ENCODE peak calls at places on chromosomes 5 and 9, in seven cellular contexts. One of them, this sample, is unnamed. For H3K79me2, the result is how much of the 10 kb centered on the place peaks cover.

GRCh38 chr9:68983008-68983411 is 30.9 kb downstream of the PRKACG start:
- DNase-seq in endothelial cell of umbilical vein: no peak
- DNase-seq in HCT116: no peak
- DNase-seq in hepatocyte: no peak
- DNase-seq in K562: peak
- DNase-seq in mammary epithelial cell: no peak
- DNase-seq in osteoblast: no peak
- DNase-seq in this sample: no peak

GRCh38 chr5:133290669-133291235 is 238.9 kb downstream of the HSPA4 start:
- DNase-seq in mammary epithelial cell: no peak
- DNase-seq in hepatocyte: no peak
- DNase-seq in K562: no peak
- DNase-seq in endothelial cell of umbilical vein: no peak
- DNase-seq in osteoblast: no peak
- DNase-seq in HCT116: no peak
- DNase-seq in this sample: no peak

GRCh38 chr5:31196309-31196708 is 2.8 kb downstream of the CDH6 start:
- DNase-seq in hepatocyte: peak
- DNase-seq in osteoblast: no peak
- DNase-seq in K562: no peak
- DNase-seq in mammary epithelial cell: no peak
- DNase-seq in endothelial cell of umbilical vein: no peak
- DNase-seq in HCT116: no peak
- DNase-seq in this sample: no peak

GRCh38 chr5:140672455-140673186 is 755 bp downstream of the DND1 start:
- DNase-seq in HCT116: no peak
- DNase-seq in hepatocyte: peak
- DNase-seq in K562: no peak
- DNase-seq in mammary epithelial cell: no peak
- DNase-seq in osteoblast: peak
- DNase-seq in endothelial cell of umbilical vein: peak
- DNase-seq in this sample: no peak

GRCh38 chr5:129245489-129245888 is 150.9 kb downstream of the ISOC1 start:
- DNase-seq in mammary epithelial cell: no peak
- DNase-seq in osteoblast: no peak
- DNase-seq in endothelial cell of umbilical vein: no peak
- DNase-seq in hepatocyte: no peak
- DNase-seq in K562: no peak
- DNase-seq in HCT116: no peak
- DNase-seq in this sample: no peak

GRCh38 chr5:94908889-94909480 is 290.5 kb downstream of the SLF1 start:
- DNase-seq in osteoblast: no peak
- DNase-seq in endothelial cell of umbilical vein: peak
- DNase-seq in hepatocyte: peak
- DNase-seq in HCT116: peak
- DNase-seq in K562: peak
- DNase-seq in mammary epithelial cell: peak
- DNase-seq in this sample: peak

GRCh38 chr5:77620404-77620803 is 18.1 kb downstream of the OTP start:
- DNase-seq in hepatocyte: peak
- DNase-seq in osteoblast: no peak
- DNase-seq in endothelial cell of umbilical vein: no peak
- DNase-seq in mammary epithelial cell: peak
- DNase-seq in HCT116: peak
- DNase-seq in K562: no peak
- DNase-seq in this sample: peak

GRCh38 chr9:75911390-75911789 is 20.9 kb downstream of the PCSK5 start:
- DNase-seq in osteoblast: no peak
- DNase-seq in K562: no peak
- DNase-seq in hepatocyte: no peak
- DNase-seq in endothelial cell of umbilical vein: no peak
- DNase-seq in HCT116: no peak
- DNase-seq in mammary epithelial cell: no peak
- DNase-seq in this sample: no peak

GRCh38 chr9:136465500-136466154 is 17.2 kb downstream of the SEC16A start:
- DNase-seq in hepatocyte: no peak
- DNase-seq in mammary epithelial cell: no peak
- DNase-seq in endothelial cell of umbilical vein: no peak
- DNase-seq in osteoblast: no peak
- DNase-seq in HCT116: no peak
- DNase-seq in K562: no peak
- DNase-seq in this sample: no peak

GRCh38 chr5:73369283-73369682 is 79.3 kb downstream of the FOXD1 start:
- DNase-seq in osteoblast: no peak
- DNase-seq in endothelial cell of umbilical vein: no peak
- DNase-seq in mammary epithelial cell: no peak
- DNase-seq in K562: no peak
- DNase-seq in hepatocyte: no peak
- DNase-seq in HCT116: no peak
- DNase-seq in this sample: no peak

GRCh38 chr5:10168254-10168653 is 81.4 kb downstream of the ATPSCKMT start:
- DNase-seq in mammary epithelial cell: no peak
- DNase-seq in osteoblast: no peak
- DNase-seq in hepatocyte: no peak
- DNase-seq in endothelial cell of umbilical vein: no peak
- DNase-seq in HCT116: no peak
- DNase-seq in K562: no peak
- DNase-seq in this sample: no peak

GRCh38 chr5:75322066-75322465 is 15.0 kb upstream of the HMGCR start:
- DNase-seq in K562: no peak
- DNase-seq in HCT116: no peak
- DNase-seq in endothelial cell of umbilical vein: no peak
- DNase-seq in hepatocyte: no peak
- DNase-seq in osteoblast: no peak
- DNase-seq in mammary epithelial cell: no peak
- DNase-seq in this sample: no peak

GRCh38 chr5:53874409-53874808 is 314.0 kb downstream of the NDUFS4 start:
- DNase-seq in osteoblast: peak
- DNase-seq in mammary epithelial cell: no peak
- DNase-seq in K562: no peak
- DNase-seq in HCT116: no peak
- DNase-seq in hepatocyte: peak
- DNase-seq in endothelial cell of umbilical vein: no peak
- DNase-seq in this sample: peak

GRCh38 chr5:134053840-134054338 is 49.1 kb upstream of the VDAC1 start:
- DNase-seq in mammary epithelial cell: peak
- DNase-seq in endothelial cell of umbilical vein: no peak
- DNase-seq in hepatocyte: no peak
- DNase-seq in K562: no peak
- DNase-seq in HCT116: peak
- DNase-seq in osteoblast: peak
- DNase-seq in this sample: no peak

GRCh38 chr9:138060881-138061280 is 183.3 kb downstream of the CACNA1B start:
- DNase-seq in hepatocyte: no peak
- DNase-seq in endothelial cell of umbilical vein: no peak
- DNase-seq in osteoblast: no peak
- DNase-seq in mammary epithelial cell: no peak
- DNase-seq in K562: no peak
- DNase-seq in HCT116: no peak
- DNase-seq in this sample: no peak

GRCh38 chr5:131221888-131222287 is 42.0 kb upstream of the CDC42SE2 start:
- DNase-seq in osteoblast: no peak
- DNase-seq in mammary epithelial cell: peak
- DNase-seq in hepatocyte: no peak
- DNase-seq in K562: no peak
- DNase-seq in endothelial cell of umbilical vein: peak
- DNase-seq in HCT116: no peak
- DNase-seq in this sample: no peak

GRCh38 chr5:141732417-141732816 is 50.4 kb upstream of the ARAP3 start:
- DNase-seq in K562: no peak
- DNase-seq in mammary epithelial cell: no peak
- DNase-seq in hepatocyte: no peak
- DNase-seq in osteoblast: no peak
- DNase-seq in endothelial cell of umbilical vein: no peak
- DNase-seq in HCT116: no peak
- DNase-seq in this sample: no peak

GRCh38 chr5:159403906-159404641 is 73.8 kb upstream of the IL12B start:
- DNase-seq in hepatocyte: no peak
- DNase-seq in mammary epithelial cell: no peak
- DNase-seq in K562: no peak
- DNase-seq in osteoblast: no peak
- DNase-seq in HCT116: no peak
- DNase-seq in endothelial cell of umbilical vein: no peak
- DNase-seq in this sample: no peak

GRCh38 chr9:95327239-95327865 is 9.8 kb upstream of the FANCC start:
- DNase-seq in hepatocyte: no peak
- DNase-seq in K562: no peak
- DNase-seq in mammary epithelial cell: peak
- DNase-seq in osteoblast: no peak
- DNase-seq in endothelial cell of umbilical vein: no peak
- DNase-seq in HCT116: no peak
- DNase-seq in this sample: peak

GRCh38 chr9:84738353-84738752 is 68.8 kb downstream of the NTRK2 start:
- DNase-seq in osteoblast: no peak
- DNase-seq in endothelial cell of umbilical vein: no peak
- DNase-seq in K562: no peak
- DNase-seq in mammary epithelial cell: no peak
- DNase-seq in HCT116: no peak
- DNase-seq in hepatocyte: no peak
- DNase-seq in this sample: no peak

GRCh38 chr9:5551771-5552170 is 41.4 kb downstream of the PDCD1LG2 start:
- DNase-seq in endothelial cell of umbilical vein: no peak
- DNase-seq in mammary epithelial cell: no peak
- DNase-seq in HCT116: no peak
- DNase-seq in K562: no peak
- DNase-seq in hepatocyte: no peak
- DNase-seq in osteoblast: no peak
- DNase-seq in this sample: no peak
- H2AFZ ChIP-seq in endothelial cell of umbilical vein: no peak
- H2AFZ ChIP-seq in mammary epithelial cell: no peak
- H2AFZ ChIP-seq in HCT116: no peak
- H2AFZ ChIP-seq in K562: no peak
- H2AFZ ChIP-seq in hepatocyte: no peak
- H2AFZ ChIP-seq in osteoblast: no peak
- H2AFZ ChIP-seq in this sample: no peak

DNA sequence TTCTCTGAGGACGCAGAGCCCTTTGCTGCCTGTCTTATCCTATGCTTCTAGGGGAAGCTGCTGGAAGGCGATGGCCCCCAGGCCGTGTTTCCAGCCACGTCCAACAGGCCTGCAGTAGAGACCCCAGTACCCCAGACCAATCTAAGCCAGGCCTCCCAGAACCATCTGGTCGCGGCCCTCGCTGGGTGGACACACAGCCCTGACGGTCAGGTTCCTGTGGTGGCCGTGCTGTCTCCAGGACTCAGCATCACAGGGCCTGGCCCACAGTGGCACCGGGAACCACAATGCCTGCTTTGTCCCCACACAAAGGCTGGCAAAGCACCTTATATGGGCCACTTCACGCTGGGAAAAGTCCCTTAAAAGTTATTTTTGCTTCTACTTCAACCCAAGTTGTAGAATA is 44.5 kb downstream of the SEMA4D start:
- DNase-seq in hepatocyte: no peak
- DNase-seq in HCT116: no peak
- DNase-seq in mammary epithelial cell: no peak
- DNase-seq in K562: no peak
- DNase-seq in endothelial cell of umbilical vein: no peak
- DNase-seq in osteoblast: no peak
- DNase-seq in this sample: no peak
- H3K79me2 ChIP-seq in hepatocyte: under half
- H3K79me2 ChIP-seq in HCT116: under half
- H3K79me2 ChIP-seq in mammary epithelial cell: under half
- H3K79me2 ChIP-seq in K562: under half
- H3K79me2 ChIP-seq in endothelial cell of umbilical vein: under half
- H3K79me2 ChIP-seq in osteoblast: under half
- H3K79me2 ChIP-seq in this sample: under half

DNA sequence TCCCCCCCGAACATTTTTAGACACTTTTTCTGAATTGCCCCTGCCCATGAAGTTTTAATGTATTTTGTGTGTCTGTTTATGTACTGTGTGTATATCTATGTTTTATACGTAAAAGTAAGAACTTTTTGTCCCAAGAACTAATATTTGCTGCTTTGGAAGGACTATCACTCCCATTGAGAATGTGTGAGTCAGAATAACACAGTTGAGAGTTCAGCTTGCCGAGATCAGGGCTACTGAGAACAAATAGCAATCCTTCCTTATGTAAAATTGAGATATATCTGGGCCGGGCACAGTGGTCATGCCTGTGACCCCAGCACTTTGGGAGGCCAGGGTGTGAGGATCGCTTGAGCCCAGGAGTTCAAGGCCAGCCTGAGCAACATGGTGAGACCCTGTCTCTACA is 11.3 kb downstream of the GTF3C4 start:
- DNase-seq in mammary epithelial cell: no peak
- DNase-seq in K562: no peak
- DNase-seq in endothelial cell of umbilical vein: no peak
- DNase-seq in HCT116: no peak
- DNase-seq in hepatocyte: no peak
- DNase-seq in osteoblast: no peak
- DNase-seq in this sample: no peak
- H2AFZ ChIP-seq in mammary epithelial cell: no peak
- H2AFZ ChIP-seq in K562: no peak
- H2AFZ ChIP-seq in endothelial cell of umbilical vein: no peak
- H2AFZ ChIP-seq in HCT116: no peak
- H2AFZ ChIP-seq in hepatocyte: no peak
- H2AFZ ChIP-seq in osteoblast: no peak
- H2AFZ ChIP-seq in this sample: no peak

GRCh38 chr9:91345978-91346377 is 15.7 kb downstream of the AUH start:
- DNase-seq in osteoblast: no peak
- DNase-seq in mammary epithelial cell: no peak
- DNase-seq in endothelial cell of umbilical vein: no peak
- DNase-seq in hepatocyte: no peak
- DNase-seq in HCT116: no peak
- DNase-seq in K562: no peak
- DNase-seq in this sample: no peak

GRCh38 chr9:91349115-91349555 is 12.6 kb downstream of the AUH start:
- DNase-seq in osteoblast: no peak
- DNase-seq in K562: no peak
- DNase-seq in endothelial cell of umbilical vein: no peak
- DNase-seq in HCT116: no peak
- DNase-seq in mammary epithelial cell: no peak
- DNase-seq in hepatocyte: no peak
- DNase-seq in this sample: no peak

GRCh38 chr9:91346644-91347043 is 15.1 kb downstream of the AUH start:
- DNase-seq in K562: no peak
- DNase-seq in hepatocyte: no peak
- DNase-seq in mammary epithelial cell: peak
- DNase-seq in osteoblast: no peak
- DNase-seq in HCT116: no peak
- DNase-seq in endothelial cell of umbilical vein: no peak
- DNase-seq in this sample: no peak

GRCh38 chr9:91347370-91347769 is 14.3 kb downstream of the AUH start:
- DNase-seq in osteoblast: no peak
- DNase-seq in hepatocyte: no peak
- DNase-seq in K562: no peak
- DNase-seq in endothelial cell of umbilical vein: no peak
- DNase-seq in mammary epithelial cell: no peak
- DNase-seq in HCT116: no peak
- DNase-seq in this sample: no peak

DNA sequence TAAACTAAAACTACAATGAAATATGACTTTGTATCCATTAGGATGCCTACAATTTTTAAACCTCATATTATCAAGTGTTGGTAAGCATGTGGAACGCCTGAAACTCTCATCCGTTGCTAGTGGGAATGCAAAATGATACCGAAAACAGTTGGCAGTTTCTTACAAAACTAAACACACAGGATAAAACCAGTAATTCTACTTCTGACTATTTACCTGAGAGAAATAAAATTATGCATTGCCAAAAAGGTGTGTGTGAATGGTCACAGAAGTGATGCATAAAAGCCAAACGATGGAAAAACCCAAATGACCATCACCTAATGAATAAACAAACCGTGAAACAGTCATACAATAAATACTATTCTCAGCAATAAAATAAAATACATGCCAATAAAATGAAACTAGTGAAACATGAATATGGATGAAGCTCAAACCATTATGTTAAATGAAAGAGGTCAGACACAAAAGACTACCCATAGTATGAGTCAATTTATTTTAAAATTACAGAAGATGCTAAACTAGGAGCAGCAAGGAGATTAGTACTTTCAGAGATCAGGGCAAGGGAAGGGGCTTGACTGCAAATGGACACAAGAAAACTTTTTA is 13.4 kb downstream of the AUH start:
- DNase-seq in endothelial cell of umbilical vein: no peak
- DNase-seq in mammary epithelial cell: no peak
- DNase-seq in K562: no peak
- DNase-seq in HCT116: no peak
- DNase-seq in osteoblast: no peak
- DNase-seq in hepatocyte: no peak
- DNase-seq in this sample: no peak
- H3K79me2 ChIP-seq in endothelial cell of umbilical vein: under half
- H3K79me2 ChIP-seq in mammary epithelial cell: under half
- H3K79me2 ChIP-seq in K562: under half
- H3K79me2 ChIP-seq in HCT116: under half
- H3K79me2 ChIP-seq in osteoblast: under half
- H3K79me2 ChIP-seq in hepatocyte: under half
- H3K79me2 ChIP-seq in this sample: under half